ENCODE peak calls at places on chromosome 17, in five cellular contexts. F, N, L, E and H are unnamed samples.

GRCh38 chr17:8401107-8401506 is 3.5 kb upstream of the RNF222 start:
- DNase-seq in N (no peak), E (no peak), F (no peak), L (no peak), H (no peak)

GRCh38 chr17:45132569-45133463 is 501 bp upstream of the PLCD3 start:
- DNase-seq in F (peak), E (no peak), L (peak), N (peak), H (peak)

GRCh38 chr17:66343531-66344078 is 41.2 kb downstream of the PRKCA start:
- DNase-seq in F (no peak), L (no peak), E (no peak), N (peak), H (no peak)

GRCh38 chr17:35795007-35795870 is at the start of gene MMP28:
- DNase-seq in N (no peak), L (peak), F (no peak), E (no peak), H (peak)

GRCh38 chr17:1484586-1485310 is 7.7 kb downstream of the MYO1C start:
- DNase-seq in E (peak), L (peak), F (peak), N (peak), H (peak)

GRCh38 chr17:57619061-57619937 is 125.8 kb downstream of the CCDC182 start:
- DNase-seq in L (peak), F (no peak), E (no peak), N (no peak), H (no peak)

GRCh38 chr17:49382556-49382955 is 20.5 kb upstream of the ZNF652 start:
- DNase-seq in N (no peak), L (no peak), F (no peak), E (no peak), H (no peak)

GRCh38 chr17:42460371-42460770 is 1.7 kb downstream of the ATP6V0A1 start:
- DNase-seq in F (no peak), L (no peak), E (no peak), N (no peak), H (no peak)

GRCh38 chr17:752002-752619 is at the start of gene GEMIN4:
- DNase-seq in N (peak), L (peak), E (peak), F (peak), H (peak)

GRCh38 chr17:57085448-57086068 is 512 bp downstream of the AKAP1 start:
- DNase-seq in N (peak), F (no peak), E (no peak), L (peak), H (peak)

GRCh38 chr17:73228748-73229236 is 32.9 kb downstream of the CPSF4L start:
- DNase-seq in N (peak), E (no peak), F (peak), L (no peak), H (no peak)

GRCh38 chr17:65409381-65409780 is 152.1 kb downstream of the AXIN2 start:
- DNase-seq in N (no peak), L (no peak), F (no peak), E (no peak), H (no peak)

GRCh38 chr17:66287911-66288310 is 14.5 kb upstream of the PRKCA start:
- DNase-seq in L (no peak), E (no peak), F (no peak), N (no peak), H (no peak)

GRCh38 chr17:5877948-5878347 is 192.2 kb upstream of the WSCD1 start:
- DNase-seq in N (no peak), L (no peak), E (no peak), F (no peak), H (no peak)

GRCh38 chr17:44628234-44629188 is 27.8 kb upstream of the MEIOC start:
- DNase-seq in L (no peak), N (peak), F (no peak), E (peak), H (no peak)

GRCh38 chr17:45302649-45303173 is 14.1 kb downstream of the MAP3K14 start:
- DNase-seq in F (no peak), N (no peak), L (no peak), E (peak), H (no peak)

GRCh38 chr17:20010099-20010863 is 1.1 kb downstream of the SPECC1 start:
- DNase-seq in E (no peak), N (peak), L (peak), F (peak), H (peak)

GRCh38 chr17:61997649-61998048 is 67.4 kb downstream of the MED13 start:
- DNase-seq in E (no peak), N (no peak), L (no peak), F (no peak), H (peak)

GRCh38 chr17:77375917-77376651 is 235.3 kb downstream of the SEC14L1 start:
- DNase-seq in L (peak), F (no peak), E (no peak), N (no peak), H (no peak)

GRCh38 chr17:7035591-7036368 is at the start of gene SLC16A13:
- DNase-seq in N (peak), E (peak), F (peak), L (peak), H (peak)

GRCh38 chr17:57852041-57852954 is 2.5 kb upstream of the MRPS23 start:
- DNase-seq in E (no peak), N (no peak), F (no peak), L (no peak), H (no peak)

GRCh38 chr17:65588194-65588808 is 26.9 kb upstream of the AXIN2 start:
- DNase-seq in E (no peak), N (peak), L (no peak), F (peak), H (no peak)

GRCh38 chr17:63546308-63547082 is 3.8 kb upstream of the DCAF7 start:
- DNase-seq in N (no peak), E (no peak), F (no peak), L (no peak), H (no peak)

GRCh38 chr17:76888661-76889060 is 20.5 kb downstream of the MGAT5B start:
- DNase-seq in L (no peak), N (peak), E (no peak), F (no peak), H (no peak)

GRCh38 chr17:67109111-67109510 is 64.8 kb downstream of the CACNG1 start:
- DNase-seq in L (no peak), F (no peak), E (no peak), N (no peak), H (no peak)

GRCh38 chr17:71870546-71870862 is 250.3 kb upstream of the SOX9 start:
- DNase-seq in F (no peak), E (no peak), N (no peak), L (peak), H (no peak)

GRCh38 chr17:44971776-44972483 is 3.8 kb upstream of the C1QL1 start:
- DNase-seq in L (no peak), F (no peak), E (no peak), N (no peak), H (no peak)

GRCh38 chr17:77324227-77324626 is 183.5 kb downstream of the SEC14L1 start:
- DNase-seq in L (peak), E (no peak), N (no peak), F (no peak), H (no peak)

GRCh38 chr17:58268326-58268725 is 12.4 kb downstream of the MPO start:
- DNase-seq in N (no peak), L (no peak), E (no peak), F (no peak), H (no peak)

GRCh38 chr17:41492771-41493170 is 3.1 kb upstream of the KRT36 start:
- DNase-seq in L (peak), N (peak), E (no peak), F (no peak), H (peak)

GRCh38 chr17:78359216-78359935 is 501 bp downstream of the SOCS3 start:
- DNase-seq in N (no peak), L (peak), E (no peak), F (no peak), H (no peak)

GRCh38 chr17:16283705-16284104 is 66.7 kb downstream of the PIGL start:
- DNase-seq in E (no peak), F (no peak), N (no peak), L (no peak), H (no peak)

GRCh38 chr17:694239-694638 is 20.4 kb downstream of the VPS53 start:
- DNase-seq in E (no peak), N (no peak), L (no peak), F (no peak), H (no peak)

GRCh38 chr17:82370471-82371332 is 863 bp upstream of the UTS2R start:
- DNase-seq in F (no peak), N (no peak), L (peak), E (no peak), H (no peak)

GRCh38 chr17:29697371-29697770 is 74.7 kb upstream of the CORO6 start:
- DNase-seq in E (no peak), L (no peak), F (no peak), N (no peak), H (no peak)

DNA sequence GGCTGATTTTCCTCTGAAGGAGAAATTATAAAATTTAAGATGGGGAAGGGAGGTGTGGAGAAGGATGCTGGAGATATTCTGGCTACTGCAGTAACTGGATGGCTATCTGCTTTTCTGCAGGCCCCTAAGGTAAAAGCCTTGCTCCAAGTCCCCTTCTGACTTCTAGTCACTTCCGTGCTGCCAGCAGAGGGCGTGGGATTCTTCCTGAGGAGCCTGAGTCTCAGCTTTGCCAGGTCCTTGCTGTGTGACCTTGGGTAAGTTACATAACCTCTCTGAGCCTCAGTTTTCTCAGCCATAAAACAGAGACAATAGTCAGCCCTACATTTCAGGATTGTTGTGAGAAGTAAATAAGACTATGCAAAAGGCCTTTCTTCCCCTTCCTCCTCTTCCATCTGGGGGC is 24.3 kb upstream of the TMEM220 start:
- DNase-seq in F (peak), E (no peak), N (peak), L (peak), H (peak)
- TF ChIP-seq JUND in F (no peak), E (no peak), N (no peak), L (no peak), H (no peak)

GRCh38 chr17:14926526-14927122 is 338.5 kb downstream of the PMP22 start:
- DNase-seq in N (peak), E (no peak), F (peak), L (peak), H (peak)
- TF ChIP-seq JUND in N (no peak), E (no peak), F (no peak), L (no peak), H (no peak)

DNA sequence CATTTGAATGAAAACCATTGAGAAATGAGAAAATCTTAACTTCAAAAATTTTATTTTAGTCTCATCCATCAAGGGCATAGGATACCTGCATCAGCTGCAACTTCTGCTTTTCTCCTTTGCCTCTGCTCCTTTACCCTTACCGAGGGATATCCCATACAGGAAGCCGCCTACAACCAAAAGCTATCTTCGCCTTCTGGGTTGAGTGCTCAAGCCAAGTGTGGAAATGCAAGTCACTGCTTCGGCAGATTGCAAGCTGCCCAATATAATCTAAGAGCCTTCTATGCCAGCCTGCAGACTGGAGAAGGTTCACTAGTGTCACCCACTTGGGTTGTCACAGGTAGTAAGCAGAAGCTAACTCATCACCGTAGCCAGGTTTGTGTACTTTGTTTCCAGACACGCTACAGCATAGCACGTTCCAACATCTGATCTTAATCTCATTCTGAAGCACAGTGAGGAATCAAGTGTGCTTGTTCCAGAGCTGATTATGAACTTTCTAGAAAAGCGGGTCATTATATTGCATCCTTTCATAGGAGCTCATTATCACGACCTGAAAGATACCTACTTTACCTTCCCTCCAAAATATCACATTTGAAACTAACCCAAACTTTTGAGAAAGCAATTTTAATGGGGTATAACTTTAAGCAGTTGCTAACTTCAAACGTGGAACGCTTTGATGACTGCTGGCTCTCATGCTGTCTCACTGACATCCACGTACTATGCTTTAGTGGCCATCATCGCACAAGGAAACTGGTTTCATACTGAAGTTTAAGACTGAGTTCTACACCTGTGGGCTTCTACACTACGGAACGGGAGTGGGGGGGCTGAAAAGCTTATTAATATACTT is 8.0 kb upstream of the UNK start:
- DNase-seq in E (no peak), F (no peak), L (no peak), N (no peak), H (peak)
- TF ChIP-seq JUND in E (no peak), F (no peak), L (peak), N (no peak), H (peak)

GRCh38 chr17:38430316-38430715 is 2.1 kb downstream of the ARHGAP23 start:
- DNase-seq in N (no peak), E (no peak), F (no peak), L (no peak), H (no peak)

GRCh38 chr17:38430822-38431221 is 2.6 kb downstream of the ARHGAP23 start:
- DNase-seq in L (no peak), E (no peak), N (no peak), F (no peak), H (no peak)

GRCh38 chr17:38434178-38434665 is 6.0 kb downstream of the ARHGAP23 start:
- DNase-seq in F (no peak), L (no peak), E (no peak), N (no peak), H (no peak)

GRCh38 chr17:38429476-38430100 is 1.3 kb downstream of the ARHGAP23 start:
- DNase-seq in L (no peak), N (no peak), F (no peak), E (no peak), H (peak)

DNA sequence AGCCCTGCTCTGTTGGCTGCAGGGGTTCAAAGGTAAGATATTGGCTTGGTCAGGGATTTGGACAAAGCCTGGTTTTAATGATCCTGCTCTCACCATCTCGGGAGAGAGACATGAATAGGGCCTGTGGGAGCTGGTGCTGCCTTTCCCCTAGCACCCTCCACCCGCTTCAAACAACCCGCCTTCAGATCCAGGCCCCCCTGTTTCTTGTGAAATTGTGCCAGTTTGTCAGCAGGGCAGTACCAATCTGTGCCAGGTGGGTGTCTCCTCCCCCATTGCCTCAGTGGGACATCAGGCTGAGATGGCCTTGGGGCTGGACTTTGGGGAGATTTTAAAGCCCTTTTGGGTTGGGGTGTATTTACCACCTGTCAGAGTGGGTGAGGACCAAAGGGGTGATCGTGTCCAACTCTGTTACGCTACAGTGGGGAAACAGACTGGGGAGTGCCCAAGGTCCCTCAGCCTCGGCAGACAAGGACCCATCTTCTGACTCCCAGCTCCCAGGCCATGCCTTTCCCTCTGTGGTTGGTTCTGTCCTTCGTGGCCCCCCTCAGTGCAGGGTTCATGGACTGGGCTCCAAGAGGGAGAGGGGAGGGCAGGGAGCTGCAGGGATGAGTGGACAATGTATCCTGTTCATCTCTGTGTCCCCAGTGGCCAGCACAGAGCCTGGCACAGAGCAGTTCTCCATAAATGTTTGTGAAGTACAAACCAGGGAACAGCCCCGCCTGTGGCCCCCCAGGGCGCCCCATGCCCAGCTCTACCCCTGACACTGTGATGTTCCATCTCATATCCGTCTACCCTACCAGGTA is 3.3 kb downstream of the ARHGAP23 start:
- DNase-seq in N (no peak), E (no peak), L (no peak), F (no peak), H (no peak)
- TF ChIP-seq JUND in N (no peak), E (no peak), L (no peak), F (no peak), H (no peak)

GRCh38 chr17:80498920-80499410 is 22.6 kb upstream of the NPTX1 start:
- DNase-seq in E (no peak), L (no peak), F (no peak), N (no peak), H (no peak)

GRCh38 chr17:80499536-80499935 is 23.1 kb upstream of the NPTX1 start:
- DNase-seq in L (no peak), F (no peak), N (no peak), E (no peak), H (no peak)

GRCh38 chr17:80499961-80500665 is 23.7 kb upstream of the NPTX1 start:
- DNase-seq in L (no peak), F (no peak), N (no peak), E (no peak), H (no peak)

GRCh38 chr17:80497726-80498241 is 21.4 kb upstream of the NPTX1 start:
- DNase-seq in E (no peak), F (no peak), L (no peak), N (no peak), H (no peak)

GRCh38 chr17:80498242-80498919 is 22.0 kb upstream of the NPTX1 start:
- DNase-seq in E (no peak), F (no peak), L (no peak), N (peak), H (no peak)
- TF ChIP-seq JUND in E (no peak), F (no peak), L (no peak), N (no peak), H (no peak)

DNA sequence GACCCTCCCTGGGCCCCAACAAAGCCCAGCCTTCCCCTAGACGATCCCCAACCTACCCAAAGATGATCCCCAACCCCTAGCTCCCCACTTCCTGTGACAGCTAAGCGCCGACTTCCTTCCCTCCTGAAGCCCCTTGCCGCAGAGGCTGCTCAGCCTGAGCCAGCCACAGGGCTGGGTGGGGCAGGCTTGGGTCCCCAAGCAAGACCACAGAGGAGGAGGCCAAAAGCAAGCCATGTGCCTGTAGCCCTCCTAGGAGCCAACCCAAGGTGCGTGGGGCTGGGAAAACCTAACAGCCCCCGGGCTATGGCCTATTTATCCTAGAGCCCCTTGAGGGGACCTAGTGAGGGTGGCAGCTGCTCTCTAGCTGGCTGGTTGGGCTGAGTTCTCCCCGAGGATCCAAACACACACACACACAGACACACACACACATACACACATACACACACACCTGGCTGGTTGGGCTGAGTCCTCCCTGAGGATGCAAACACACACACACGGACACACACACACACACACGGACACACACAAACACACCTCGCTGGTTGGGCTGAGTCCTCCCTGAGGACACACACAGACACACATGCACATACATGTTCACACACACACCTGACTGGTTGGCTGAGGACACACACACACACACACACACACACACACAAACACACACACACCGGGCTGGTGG is 4.8 kb downstream of the ARRB2 start:
- DNase-seq in L (no peak), N (no peak), E (no peak), F (no peak), H (no peak)
- TF ChIP-seq JUND in L (no peak), N (no peak), E (no peak), F (no peak), H (no peak)

DNA sequence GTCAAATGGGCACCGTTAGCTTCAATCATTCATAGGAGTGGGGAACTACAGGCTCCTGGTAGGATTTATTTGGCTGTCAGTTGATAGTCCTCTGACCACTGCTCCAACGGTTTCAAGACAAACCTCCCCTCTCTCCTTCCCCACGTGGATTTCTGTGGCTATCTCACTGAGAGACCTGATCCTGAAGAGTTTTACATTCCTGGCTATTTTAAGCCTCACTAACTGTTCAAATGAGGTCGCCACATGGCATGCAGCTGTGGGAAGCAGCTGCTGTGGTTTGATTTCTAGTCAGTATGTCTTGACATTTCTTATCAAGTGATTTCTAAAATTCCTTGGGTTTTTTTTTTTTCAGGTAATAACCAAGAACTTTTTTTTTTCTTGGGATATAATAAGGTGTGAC is 38.3 kb downstream of the CDK5R1 start:
- DNase-seq in E (no peak), F (no peak), L (no peak), N (no peak), H (no peak)
- TF ChIP-seq JUND in E (no peak), F (no peak), L (no peak), N (no peak), H (no peak)